ENCODE peak calls at places on chromosomes 1 and 21, in six cellular contexts. O is IMR-90, P is H9, A is trophoblast cell, Z is H1, T is mesenchymal stem cell. Y is an unnamed sample.

GRCh38 chr1:244012232-244012631 is 38.9 kb upstream of the ZBTB18 start:
- DNase-seq in O (peak), P (no peak), A (no peak), Z (no peak), T (no peak), Y (no peak)

GRCh38 chr1:41738475-41738874 is 180.2 kb downstream of the HIVEP3 start:
- DNase-seq in O (peak), P (no peak), A (no peak), Z (no peak), T (no peak), Y (no peak)

GRCh38 chr1:221712198-221712684 is 29.6 kb downstream of the DUSP10 start:
- DNase-seq in O (peak), P (no peak), A (peak), Z (no peak), T (peak), Y (no peak)

GRCh38 chr21:30102881-30103280 is 63.7 kb downstream of the CLDN17 start:
- DNase-seq in O (no peak), P (no peak), A (no peak), Z (no peak), T (no peak), Y (peak)

GRCh38 chr1:8477199-8477982 is 159.5 kb downstream of the SLC45A1 start:
- DNase-seq in O (peak), P (no peak), A (no peak), Z (no peak), T (peak), Y (no peak)

GRCh38 chr1:228986093-228986904 is 251.0 kb downstream of the RHOU start:
- DNase-seq in O (peak), P (no peak), A (no peak), Z (no peak), T (no peak), Y (no peak)

GRCh38 chr21:34812510-34813265 is 143.9 kb downstream of the CLIC6 start:
- DNase-seq in O (peak), P (no peak), A (peak), Z (no peak), T (peak), Y (no peak)

GRCh38 chr1:7046314-7046713 is 261.1 kb downstream of the CAMTA1 start:
- DNase-seq in O (peak), P (peak), A (no peak), Z (no peak), T (peak), Y (peak)

GRCh38 chr1:201584510-201584991 is 45.6 kb downstream of the NAV1 start:
- DNase-seq in O (peak), P (no peak), A (no peak), Z (no peak), T (peak), Y (no peak)

GRCh38 chr1:78627321-78627720 is 7.1 kb downstream of the IFI44L start:
- DNase-seq in O (peak), P (no peak), A (no peak), Z (no peak), T (no peak), Y (no peak)

GRCh38 chr1:206911064-206911663 is 10.6 kb downstream of the FCMR start:
- DNase-seq in O (peak), P (no peak), A (peak), Z (no peak), T (peak), Y (no peak)

GRCh38 chr21:25845729-25846256 is 111.0 kb downstream of the GABPA start:
- DNase-seq in O (peak), P (no peak), A (no peak), Z (no peak), T (peak), Y (no peak)

GRCh38 chr1:203796223-203796747 is 862 bp downstream of the ZBED6 start:
- DNase-seq in O (peak), P (peak), A (no peak), Z (no peak), T (peak), Y (no peak)

GRCh38 chr1:182588460-182589396 is at the start of gene RNASEL:
- DNase-seq in O (peak), P (peak), A (peak), Z (no peak), T (peak), Y (no peak)

GRCh38 chr1:153919879-153920852 is 2.6 kb downstream of the GATAD2B start:
- DNase-seq in O (peak), P (no peak), A (no peak), Z (no peak), T (peak), Y (no peak)

GRCh38 chr1:172141351-172142000 is 279.0 kb upstream of the C1orf105 start:
- DNase-seq in O (no peak), P (no peak), A (no peak), Z (no peak), T (peak), Y (no peak)

GRCh38 chr1:172980456-172980855 is 70.3 kb downstream of the TNFSF18 start:
- DNase-seq in O (peak), P (no peak), A (no peak), Z (no peak), T (peak), Y (no peak)

GRCh38 chr1:248841702-248842395 is 3.8 kb downstream of the ZNF672 start:
- DNase-seq in O (peak), P (peak), A (no peak), Z (no peak), T (peak), Y (peak)

GRCh38 chr1:56516539-56517252 is 62.7 kb downstream of the PLPP3 start:
- DNase-seq in O (peak), P (peak), A (peak), Z (no peak), T (peak), Y (no peak)

GRCh38 chr21:46585191-46585953 is 19.5 kb downstream of the S100B start:
- DNase-seq in O (no peak), P (no peak), A (no peak), Z (no peak), T (no peak), Y (no peak)

GRCh38 chr21:46468110-46468774 is 9.6 kb downstream of the DIP2A start:
- DNase-seq in O (no peak), P (no peak), A (no peak), Z (no peak), T (no peak), Y (no peak)

GRCh38 chr1:149995927-149996326 is 14.6 kb downstream of the OTUD7B start:
- DNase-seq in O (peak), P (no peak), A (peak), Z (no peak), T (no peak), Y (no peak)

GRCh38 chr1:150575072-150575489 is 4.3 kb downstream of the MCL1 start:
- DNase-seq in O (no peak), P (no peak), A (no peak), Z (no peak), T (peak), Y (no peak)

GRCh38 chr1:232282541-232282940 is 347.4 kb downstream of the SIPA1L2 start:
- DNase-seq in O (no peak), P (no peak), A (no peak), Z (no peak), T (no peak), Y (no peak)

GRCh38 chr21:39452965-39453332 is 1.2 kb downstream of the SH3BGR start:
- DNase-seq in O (no peak), P (no peak), A (no peak), Z (no peak), T (no peak), Y (no peak)

GRCh38 chr1:87201768-87202167 is 126.9 kb upstream of the LMO4 start:
- DNase-seq in O (no peak), P (no peak), A (no peak), Z (no peak), T (no peak), Y (no peak)

GRCh38 chr21:43696214-43696613 is 22.7 kb upstream of the PDXK start:
- DNase-seq in O (no peak), P (no peak), A (no peak), Z (no peak), T (no peak), Y (no peak)

GRCh38 chr1:7380712-7381111 is 390.4 kb upstream of the VAMP3 start:
- DNase-seq in O (no peak), P (peak), A (no peak), Z (no peak), T (no peak), Y (no peak)

GRCh38 chr1:230231739-230232075 is 164.7 kb downstream of the GALNT2 start:
- DNase-seq in O (peak), P (no peak), A (peak), Z (no peak), T (peak), Y (no peak)

GRCh38 chr1:153566414-153567371 is 1.0 kb upstream of the S100A2 start:
- DNase-seq in O (peak), P (peak), A (peak), Z (peak), T (peak), Y (peak)

GRCh38 chr21:32726742-32727477 is 903 bp downstream of the SYNJ1 start:
- DNase-seq in O (peak), P (no peak), A (peak), Z (no peak), T (peak), Y (peak)

GRCh38 chr1:213984387-213985180 is 3.2 kb upstream of the PROX1 start:
- DNase-seq in O (no peak), P (peak), A (no peak), Z (no peak), T (no peak), Y (no peak)

GRCh38 chr1:44500181-44501021 is 95.3 kb downstream of the RNF220 start:
- DNase-seq in O (no peak), P (peak), A (no peak), Z (no peak), T (peak), Y (peak)

GRCh38 chr1:248817065-248817464 is 8.7 kb downstream of the SH3BP5L start:
- DNase-seq in O (no peak), P (no peak), A (no peak), Z (no peak), T (no peak), Y (no peak)

GRCh38 chr1:115641762-115642167 is at the start of gene VANGL1:
- DNase-seq in O (peak), P (peak), A (peak), Z (no peak), T (peak), Y (peak)

GRCh38 chr1:5780324-5780716 is 211.9 kb downstream of the NPHP4 start:
- DNase-seq in O (no peak), P (no peak), A (no peak), Z (no peak), T (no peak), Y (no peak)

GRCh38 chr1:65063025-65063424 is 85.0 kb upstream of the AK4 start:
- DNase-seq in O (no peak), P (no peak), A (no peak), Z (no peak), T (no peak), Y (no peak)

GRCh38 chr1:30511563-30512252 is 211.7 kb downstream of the MATN1 start:
- DNase-seq in O (peak), P (peak), A (no peak), Z (no peak), T (no peak), Y (no peak)
- H2BK5ac ChIP-seq in O (no peak), P (no peak), A (no peak), Z (peak), T (no peak), Y (no peak)

DNA sequence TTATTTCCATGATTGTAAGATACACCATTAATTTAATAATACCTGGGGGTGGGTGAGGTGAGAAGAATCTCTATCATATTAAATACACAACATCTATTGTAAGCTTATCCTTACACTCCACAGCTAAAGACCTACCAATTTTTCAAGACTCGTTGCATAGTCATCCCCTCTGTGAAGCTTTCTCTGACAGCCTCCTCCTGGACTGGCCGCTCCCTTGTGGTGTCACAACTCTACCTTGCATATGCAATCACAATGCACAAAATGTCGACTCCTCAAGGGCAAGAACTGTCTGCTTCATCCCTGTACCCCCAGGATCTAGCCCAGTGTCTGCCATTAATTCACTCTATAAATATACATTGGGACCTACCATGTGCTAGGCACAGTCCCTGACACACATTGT is 2.4 kb upstream of the PTGFRN start:
- DNase-seq in O (no peak), P (no peak), A (no peak), Z (no peak), T (no peak), Y (no peak)
- H3K14ac ChIP-seq in O (no peak), P (no peak), A (no peak), Z (no peak), T (no peak), Y (no peak)

DNA sequence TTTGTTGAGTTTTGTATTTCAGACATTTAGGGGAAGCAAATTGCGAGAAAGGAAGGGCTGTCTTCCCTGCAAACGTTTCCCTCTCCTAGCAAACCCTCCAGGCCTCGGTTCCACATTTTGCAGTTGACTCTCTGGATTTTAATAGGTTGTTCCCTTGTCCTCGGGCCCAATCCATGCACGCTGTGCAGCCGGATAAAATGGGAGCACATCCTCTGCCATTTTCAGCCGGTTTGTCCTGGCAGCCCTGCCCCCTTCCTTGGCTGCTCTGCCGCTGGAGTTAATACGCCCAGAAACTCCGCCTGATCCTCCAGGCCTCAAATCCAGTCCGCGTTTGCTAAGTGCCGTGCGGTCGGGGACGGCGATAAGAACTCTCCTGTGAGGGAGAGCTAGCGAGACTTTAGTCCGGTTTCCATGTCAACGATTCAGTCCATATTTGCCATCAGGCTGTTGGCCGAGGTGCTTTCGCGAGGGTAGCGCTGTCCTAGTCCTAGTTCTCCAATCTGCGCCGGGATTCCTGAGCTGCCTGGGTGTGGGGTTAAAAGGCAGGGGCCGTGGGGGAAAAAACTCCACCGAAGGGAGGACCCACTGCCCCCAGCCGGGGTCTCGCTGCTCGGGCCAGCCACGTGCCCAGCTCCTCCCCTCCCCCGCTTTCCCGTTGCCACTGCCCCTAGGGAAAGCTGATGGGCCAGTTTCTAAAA is 2.9 kb upstream of the ARID1A start:
- DNase-seq in O (peak), P (peak), A (peak), Z (peak), T (peak), Y (peak)
- H2BK5ac ChIP-seq in O (peak), P (no peak), A (peak), Z (peak), T (peak), Y (no peak)

GRCh38 chr1:38546630-38547029 is 312.9 kb downstream of the RRAGC start:
- DNase-seq in O (peak), P (no peak), A (no peak), Z (no peak), T (no peak), Y (no peak)

GRCh38 chr1:38539931-38540330 is 319.6 kb downstream of the RRAGC start:
- DNase-seq in O (no peak), P (no peak), A (no peak), Z (no peak), T (no peak), Y (no peak)

GRCh38 chr1:38538834-38539233 is 320.7 kb downstream of the RRAGC start:
- DNase-seq in O (no peak), P (no peak), A (no peak), Z (no peak), T (no peak), Y (no peak)

GRCh38 chr1:38536089-38536488 is 323.5 kb downstream of the RRAGC start:
- DNase-seq in O (no peak), P (no peak), A (no peak), Z (no peak), T (no peak), Y (no peak)

GRCh38 chr1:38541223-38541622 is 318.3 kb downstream of the RRAGC start:
- DNase-seq in O (no peak), P (no peak), A (no peak), Z (no peak), T (no peak), Y (no peak)
- H3K14ac ChIP-seq in O (no peak), P (no peak), A (no peak), Z (no peak), T (no peak), Y (no peak)

GRCh38 chr1:24321150-24321549 is 2.0 kb downstream of the GRHL3 start:
- DNase-seq in O (no peak), P (no peak), A (no peak), Z (no peak), T (no peak), Y (no peak)
- H2BK5ac ChIP-seq in O (no peak), P (no peak), A (peak), Z (no peak), T (no peak), Y (peak)

DNA sequence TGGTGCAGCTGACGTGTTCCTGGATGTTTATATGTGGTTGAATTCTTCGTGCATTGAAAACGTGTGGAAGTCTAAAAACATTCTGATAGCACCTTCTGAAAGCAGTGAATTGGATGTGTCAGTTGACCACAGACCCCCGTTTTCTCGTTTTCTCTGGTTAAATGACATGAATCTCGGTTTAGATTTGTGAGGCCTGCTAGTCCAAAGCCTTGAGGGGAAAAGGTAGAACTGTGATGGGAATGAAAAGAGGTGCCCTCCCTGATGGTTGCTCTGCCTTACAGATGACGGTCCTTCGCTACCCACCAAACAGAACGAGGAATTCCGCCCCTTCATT is 8.9 kb downstream of the RER1 start:
- DNase-seq in O (no peak), P (no peak), A (no peak), Z (no peak), T (no peak), Y (no peak)
- H3K14ac ChIP-seq in O (no peak), P (no peak), A (no peak), Z (no peak), T (no peak), Y (no peak)

GRCh38 chr21:16840549-16840948 is 672.3 kb upstream of the CXADR start:
- DNase-seq in O (no peak), P (no peak), A (no peak), Z (no peak), T (no peak), Y (no peak)

GRCh38 chr21:16842716-16843115 is 670.1 kb upstream of the CXADR start:
- DNase-seq in O (peak), P (no peak), A (no peak), Z (no peak), T (no peak), Y (no peak)

GRCh38 chr21:16838330-16838729 is 674.5 kb upstream of the CXADR start:
- DNase-seq in O (no peak), P (no peak), A (no peak), Z (no peak), T (no peak), Y (no peak)

GRCh38 chr21:16837319-16837718 is 675.5 kb upstream of the CXADR start:
- DNase-seq in O (peak), P (no peak), A (no peak), Z (no peak), T (no peak), Y (no peak)

GRCh38 chr21:16841917-16842316 is 670.9 kb upstream of the CXADR start:
- DNase-seq in O (no peak), P (no peak), A (no peak), Z (no peak), T (no peak), Y (no peak)
- H2BK5ac ChIP-seq in O (no peak), P (no peak), A (no peak), Z (no peak), T (no peak), Y (no peak)